ENCODE peak calls at places on chromosomes 11 and 22, in ten cellular contexts. W, R, J, O, G, D, C, T, Q and P are unnamed samples.

GRCh38 chr11:118914178-118914918 is 11.4 kb downstream of the BCL9L start:
- DNase-seq in W (peak; percentile 95), R (no peak), J (peak; percentile 72), O (peak; percentile 41), G (no peak), D (no peak), C (no peak), T (peak; percentile 36), Q (peak; percentile 51), P (peak; percentile 71)

GRCh38 chr11:126308271-126308671 is 4.4 kb downstream of the DCPS start:
- DNase-seq in W (no peak), R (no peak), J (no peak), O (no peak), G (no peak), D (no peak), C (no peak), T (no peak), Q (no peak), P (no peak)

GRCh38 chr11:64759722-64760719 is at the start of gene PYGM:
- DNase-seq in W (peak; percentile 73), R (no peak), J (peak; percentile 45), O (peak; percentile 86), G (no peak), D (peak; percentile 94), C (no peak), T (peak; percentile 87), Q (peak; percentile 90), P (peak; percentile 91)

GRCh38 chr11:78138694-78139421 is 568 bp downstream of the ALG8 start:
- DNase-seq in W (no peak), R (no peak), J (peak; percentile 50), O (peak; percentile 61), G (peak; percentile 4), D (no peak), C (peak; percentile 31), T (no peak), Q (peak; percentile 66), P (no peak)

GRCh38 chr11:122241561-122241960 is 125.5 kb upstream of the BLID start:
- DNase-seq in W (no peak), R (no peak), J (no peak), O (no peak), G (no peak), D (no peak), C (no peak), T (no peak), Q (no peak), P (no peak)

GRCh38 chr11:28110839-28111235 is 2.6 kb downstream of the METTL15 start:
- DNase-seq in W (no peak), R (no peak), J (peak; percentile 19), O (no peak), G (no peak), D (no peak), C (no peak), T (no peak), Q (no peak), P (no peak)

GRCh38 chr11:77725433-77725832 is 87.8 kb upstream of the CLNS1A start:
- DNase-seq in W (no peak), R (no peak), J (no peak), O (no peak), G (no peak), D (no peak), C (no peak), T (no peak), Q (no peak), P (no peak)

GRCh38 chr11:2314136-2314524 is 12.3 kb downstream of the TSPAN32 start:
- DNase-seq in W (peak; percentile 64), R (peak; percentile 44), J (no peak), O (no peak), G (no peak), D (no peak), C (no peak), T (no peak), Q (no peak), P (peak; percentile 27)

GRCh38 chr11:67484847-67485311 is 2.1 kb downstream of the AIP start:
- DNase-seq in W (peak; percentile 91), R (peak; percentile 56), J (peak; percentile 44), O (no peak), G (no peak), D (no peak), C (no peak), T (no peak), Q (no peak), P (no peak)

GRCh38 chr11:67482736-67483497 is at the start of gene AIP:
- DNase-seq in W (peak; percentile 98), R (peak; percentile 97), J (peak; percentile 99), O (peak; percentile 99), G (peak; percentile 96), D (peak; percentile 97), C (peak; percentile 97), T (peak; percentile 98), Q (peak; percentile 99), P (peak; percentile 98)

GRCh38 chr11:67483901-67484665 is 1.3 kb downstream of the AIP start:
- DNase-seq in W (no peak), R (no peak), J (peak; percentile 25), O (no peak), G (no peak), D (no peak), C (no peak), T (no peak), Q (no peak), P (peak; percentile 63)

GRCh38 chr11:67482275-67482735 is 521 bp upstream of the AIP start:
- DNase-seq in W (no peak), R (no peak), J (peak; percentile 23), O (no peak), G (no peak), D (no peak), C (no peak), T (peak; percentile 3), Q (no peak), P (no peak)

GRCh38 chr11:67483498-67483798 is 622 bp downstream of the AIP start:
- DNase-seq in W (no peak), R (no peak), J (no peak), O (no peak), G (no peak), D (no peak), C (no peak), T (peak; percentile 6), Q (no peak), P (no peak)
- H3K27ac ChIP-seq in W (peak overlapping the region; percentile 97), R (peak overlapping the region; percentile 87), J (peak overlapping the region; percentile 79), O (no peak overlapping the region), G (no peak overlapping the region), D (peak overlapping the region; percentile 79), C (no peak overlapping the region), T (peak overlapping the region; percentile 91), Q (no peak overlapping the region), P (peak overlapping the region; percentile 21)

GRCh38 chr11:45930951-45931563 is 8.6 kb downstream of the LARGE2 start:
- DNase-seq in W (peak; percentile 72), R (no peak), J (no peak), O (no peak), G (no peak), D (no peak), C (no peak), T (no peak), Q (no peak), P (no peak)

GRCh38 chr11:45930031-45930794 is 7.8 kb downstream of the LARGE2 start:
- DNase-seq in W (peak; percentile 95), R (peak; percentile 74), J (peak; percentile 74), O (no peak), G (no peak), D (no peak), C (no peak), T (peak; percentile 48), Q (no peak), P (no peak)

GRCh38 chr11:45932217-45932616 is 9.8 kb downstream of the LARGE2 start:
- DNase-seq in W (no peak), R (no peak), J (no peak), O (no peak), G (no peak), D (no peak), C (no peak), T (no peak), Q (no peak), P (no peak)

GRCh38 chr11:45933131-45933821 is 10.8 kb downstream of the LARGE2 start:
- DNase-seq in W (peak; percentile 86), R (no peak), J (no peak), O (no peak), G (no peak), D (no peak), C (peak; percentile 71), T (no peak), Q (no peak), P (no peak)

GRCh38 chr11:45931739-45932138 is 9.3 kb downstream of the LARGE2 start:
- DNase-seq in W (peak; percentile 71), R (no peak), J (no peak), O (no peak), G (no peak), D (no peak), C (no peak), T (no peak), Q (no peak), P (no peak)
- H3K27ac ChIP-seq in W (peak overlapping the region; percentile 86), R (no peak overlapping the region), J (no peak overlapping the region), O (peak overlapping the region; percentile 45), G (no peak overlapping the region), D (peak overlapping the region; percentile 39), C (no peak overlapping the region), T (no peak overlapping the region), Q (no peak overlapping the region), P (no peak overlapping the region)

GRCh38 chr11:33701831-33702230 is 1.2 kb upstream of the C11orf91 start:
- DNase-seq in W (no peak), R (no peak), J (no peak), O (no peak), G (no peak), D (no peak), C (peak; percentile 92), T (peak; percentile 78), Q (no peak), P (peak; percentile 52)
- H3K27ac ChIP-seq in W (peak overlapping the region; percentile 81), R (peak overlapping the region; percentile 80), J (peak overlapping the region; percentile 79), O (no peak overlapping the region), G (no peak overlapping the region), D (no peak overlapping the region), C (peak overlapping the region; percentile 13), T (peak overlapping the region; percentile 91), Q (no peak overlapping the region), P (peak overlapping the region; percentile 61)

DNA sequence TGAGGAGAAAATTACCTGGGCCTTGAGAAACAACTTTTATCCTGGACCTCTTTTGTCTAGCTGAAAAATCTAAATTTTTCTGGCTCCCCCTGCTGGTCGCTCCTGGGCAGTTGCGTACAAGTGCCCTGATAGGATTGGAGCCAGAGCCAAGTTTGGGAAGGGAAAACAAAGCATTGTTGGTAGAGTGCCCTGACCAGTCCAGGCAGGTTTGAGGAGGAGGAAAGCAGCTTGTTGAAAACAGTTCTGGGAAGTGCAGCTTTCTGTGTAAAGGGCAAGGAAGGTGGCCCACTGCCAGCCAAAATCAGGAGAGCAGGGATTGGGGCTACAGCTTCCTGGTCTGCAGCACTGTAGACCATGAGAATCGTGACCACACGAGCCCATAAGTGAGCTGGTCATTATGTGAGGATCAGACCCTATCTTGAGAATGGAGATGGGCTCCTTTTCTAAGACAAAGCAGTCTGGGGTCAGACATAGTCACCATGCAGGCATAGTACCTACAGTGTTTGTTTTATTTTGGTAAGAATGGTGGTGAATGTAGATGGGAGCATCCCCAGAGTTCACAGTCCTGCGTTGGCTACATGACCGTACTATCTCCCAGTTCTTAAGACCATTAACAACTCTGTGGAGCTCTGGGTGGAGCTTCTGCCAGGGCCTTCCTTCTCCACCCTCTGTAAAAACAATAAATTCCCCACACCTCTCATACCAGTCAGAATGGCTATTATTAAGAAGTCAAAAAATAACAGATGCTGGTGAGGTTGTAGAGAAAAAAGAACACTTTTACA is 21.3 kb upstream of the PIK3IP1 start:
- DNase-seq in W (peak; percentile 81), R (peak; percentile 89), J (peak; percentile 94), O (peak; percentile 95), G (peak; percentile 40), D (peak; percentile 78), C (peak; percentile 61), T (peak; percentile 85), Q (peak; percentile 82), P (peak; percentile 67)
- H3K27ac ChIP-seq in W (peak overlapping the region; percentile 31), R (peak overlapping the region; percentile 74), J (peak overlapping the region; percentile 38), O (no peak overlapping the region), G (peak overlapping the region; percentile 36), D (no peak overlapping the region), C (peak overlapping the region; percentile 0), T (peak overlapping the region; percentile 56), Q (no peak overlapping the region), P (peak overlapping the region; percentile 42)